ENCODE peak calls at places on chromosomes 12 and 14, in eight cellular contexts. S, A, I, K, D, T, L and J are unnamed samples.

GRCh38 chr12:125685885-125686284 is 620.6 kb downstream of the AACS start:
- DNase-seq in K (no peak), A (no peak), T (no peak), S (no peak), L (no peak), I (no peak), D (no peak), J (no peak)

GRCh38 chr12:569803-570236 is 93.4 kb downstream of the NINJ2 start:
- DNase-seq in L (peak), A (peak), S (peak), D (peak), I (peak), K (peak), T (peak), J (peak)

GRCh38 chr12:40203060-40203430 is 21.8 kb upstream of the LRRK2 start:
- DNase-seq in A (no peak), D (no peak), I (no peak), K (no peak), L (no peak), T (no peak), S (no peak), J (no peak)

GRCh38 chr12:62472472-62472871 is 5.8 kb downstream of the MON2 start:
- DNase-seq in A (no peak), I (no peak), K (no peak), T (no peak), D (no peak), L (no peak), S (no peak), J (no peak)

GRCh38 chr14:102891556-102891955 is 30.9 kb upstream of the AMN start:
- DNase-seq in I (no peak), L (no peak), T (no peak), D (no peak), S (no peak), A (no peak), K (no peak), J (no peak)

GRCh38 chr12:76158518-76159321 is 74.2 kb upstream of the NAP1L1 start:
- DNase-seq in T (peak), A (peak), S (peak), D (peak), K (no peak), I (peak), L (no peak), J (peak)

GRCh38 chr12:8605057-8605456 is 7.6 kb downstream of the AICDA start:
- DNase-seq in A (no peak), L (no peak), D (no peak), I (no peak), S (no peak), T (no peak), K (no peak), J (no peak)

GRCh38 chr12:30330565-30330964 is 365.1 kb downstream of the IPO8 start:
- DNase-seq in I (no peak), T (no peak), A (no peak), K (no peak), D (no peak), L (no peak), S (no peak), J (no peak)

GRCh38 chr12:131139363-131140068 is 185.8 kb downstream of the ADGRD1 start:
- DNase-seq in L (no peak), S (no peak), D (no peak), I (no peak), K (no peak), T (no peak), A (no peak), J (no peak)

GRCh38 chr12:6452908-6453630 is 1.2 kb downstream of the TAPBPL start:
- DNase-seq in L (no peak), D (no peak), A (no peak), I (peak), K (peak), S (no peak), T (no peak), J (no peak)

GRCh38 chr12:112183591-112184021 is 58.2 kb downstream of the TRAFD1 start:
- DNase-seq in I (no peak), S (no peak), T (no peak), A (peak), D (no peak), K (no peak), L (no peak), J (no peak)

GRCh38 chr12:32895688-32896437 is 714 bp downstream of the PKP2 start:
- DNase-seq in T (no peak), A (peak), D (no peak), K (peak), S (no peak), L (no peak), I (no peak), J (no peak)

GRCh38 chr14:90274019-90274418 is 17.7 kb downstream of the PSMC1 start:
- DNase-seq in I (no peak), A (no peak), T (no peak), K (no peak), L (no peak), D (no peak), S (peak), J (no peak)

GRCh38 chr14:22300646-22301045 is 288.4 kb downstream of the DAD1 start:
- DNase-seq in L (no peak), T (no peak), K (no peak), I (no peak), D (no peak), A (no peak), S (no peak), J (no peak)

GRCh38 chr14:76768201-76768656 is 7.0 kb downstream of the VASH1 start:
- DNase-seq in I (peak), T (peak), K (peak), A (no peak), L (peak), D (peak), S (no peak), J (no peak)

GRCh38 chr14:49946320-49947141 is 53.6 kb downstream of the ARF6 start:
- DNase-seq in K (no peak), L (no peak), I (no peak), A (peak), S (peak), T (no peak), D (peak), J (no peak)

GRCh38 chr14:100703574-100704220 is 23.0 kb upstream of the DLK1 start:
- DNase-seq in D (no peak), L (peak), I (no peak), S (no peak), T (no peak), A (no peak), K (no peak), J (no peak)

GRCh38 chr12:43736921-43737440 is 21.6 kb downstream of the PUS7L start:
- DNase-seq in D (no peak), A (no peak), T (no peak), I (no peak), K (no peak), L (no peak), S (no peak), J (no peak)

GRCh38 chr14:54366726-54367707 is 29.8 kb upstream of the CDKN3 start:
- DNase-seq in T (peak), L (peak), D (no peak), I (no peak), A (peak), S (peak), K (no peak), J (no peak)

GRCh38 chr14:56059054-56059453 is 59.2 kb upstream of the PELI2 start:
- DNase-seq in I (no peak), A (no peak), K (no peak), D (no peak), T (no peak), L (no peak), S (no peak), J (no peak)

GRCh38 chr12:62588916-62589315 is 122.3 kb downstream of the MON2 start:
- DNase-seq in K (no peak), I (no peak), L (no peak), S (peak), A (no peak), T (no peak), D (no peak), J (no peak)

GRCh38 chr14:32472512-32473472 is 143.7 kb downstream of the AKAP6 start:
- DNase-seq in I (no peak), S (peak), L (peak), K (peak), A (peak), T (peak), D (no peak), J (no peak)

GRCh38 chr12:24409868-24410267 is 460.4 kb upstream of the SOX5 start:
- DNase-seq in A (no peak), S (no peak), D (no peak), K (no peak), L (no peak), T (no peak), I (no peak), J (no peak)

GRCh38 chr12:119328111-119328510 is 6.4 kb upstream of the CCDC60 start:
- DNase-seq in K (no peak), L (no peak), D (no peak), S (peak), A (no peak), I (no peak), T (no peak), J (no peak)

GRCh38 chr14:99239661-99240092 is 32.3 kb downstream of the BCL11B start:
- DNase-seq in S (no peak), D (no peak), A (peak), T (no peak), L (no peak), I (no peak), K (no peak), J (no peak)

GRCh38 chr14:31990959-31991541 is 86.1 kb upstream of the ARHGAP5 start:
- DNase-seq in T (no peak), L (no peak), I (no peak), A (peak), S (no peak), K (no peak), D (no peak), J (no peak)

GRCh38 chr14:31864937-31865855 is 211.9 kb upstream of the ARHGAP5 start:
- DNase-seq in D (no peak), S (no peak), K (no peak), L (no peak), T (no peak), A (peak), I (no peak), J (no peak)

GRCh38 chr12:121826318-121826954 is 22.6 kb downstream of the SETD1B start:
- DNase-seq in D (no peak), I (no peak), A (no peak), L (no peak), T (no peak), S (no peak), K (no peak), J (no peak)

GRCh38 chr12:50192241-50192640 is 25.1 kb upstream of the CERS5 start:
- DNase-seq in A (no peak), T (no peak), S (no peak), L (no peak), D (no peak), I (no peak), K (no peak), J (no peak)

GRCh38 chr12:131825146-131825892 is 2.9 kb upstream of the MMP17 start:
- DNase-seq in T (no peak), L (no peak), A (no peak), S (no peak), I (no peak), D (no peak), K (no peak), J (no peak)

GRCh38 chr12:64461634-64462414 is 9.9 kb downstream of the TBK1 start:
- DNase-seq in T (no peak), L (no peak), K (no peak), D (no peak), A (peak), I (no peak), S (no peak), J (no peak)

GRCh38 chr12:49555631-49556390 is 12.1 kb downstream of the MCRS1 start:
- DNase-seq in D (no peak), K (no peak), S (no peak), A (no peak), I (no peak), T (no peak), L (no peak), J (no peak)

GRCh38 chr12:47757840-47758583 is 668 bp downstream of the RAPGEF3 start:
- DNase-seq in S (no peak), I (no peak), D (no peak), T (peak), L (no peak), K (no peak), A (no peak), J (no peak)
- H3K27ac ChIP-seq in S (peak), I (peak), D (no peak), T (peak), L (peak), K (peak), A (no peak), J (no peak)

DNA sequence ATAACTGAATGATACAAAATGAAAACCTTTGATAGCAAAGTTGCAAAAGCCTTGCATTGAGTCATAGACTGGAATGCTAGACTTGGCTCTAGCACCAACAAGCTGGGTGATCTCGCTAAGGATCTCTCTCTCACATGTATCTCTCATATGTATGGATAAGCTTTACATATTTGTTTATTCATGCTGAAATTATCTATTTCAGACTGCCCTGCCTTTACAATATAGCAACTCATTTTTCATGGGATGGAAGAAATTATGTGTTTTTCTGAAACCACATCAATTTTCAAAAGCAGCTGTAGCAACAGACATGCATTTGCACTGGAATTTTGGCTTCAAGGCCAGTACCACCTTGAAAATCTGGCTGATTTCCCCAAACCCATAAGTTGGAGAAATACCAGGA is 11.4 kb downstream of the RERG start:
- DNase-seq in I (no peak), A (peak), K (no peak), T (no peak), L (no peak), S (peak), D (no peak), J (no peak)
- H3K27ac ChIP-seq in I (peak), A (no peak), K (peak), T (no peak), L (peak), S (peak), D (no peak), J (no peak)

GRCh38 chr14:69860221-69860620 is 19.0 kb upstream of the SMOC1 start:
- DNase-seq in K (no peak), I (no peak), A (no peak), L (no peak), S (no peak), D (no peak), T (no peak), J (no peak)
- H3K27ac ChIP-seq in K (no peak), I (no peak), A (no peak), L (no peak), S (no peak), D (no peak), T (no peak), J (no peak)

GRCh38 chr12:68482660-68483059 is 128.0 kb upstream of the RAP1B start:
- DNase-seq in T (no peak), A (peak), D (no peak), L (no peak), I (no peak), S (no peak), K (no peak), J (no peak)
- H3K27ac ChIP-seq in T (no peak), A (peak), D (no peak), L (no peak), I (no peak), S (no peak), K (peak), J (no peak)

GRCh38 chr14:68806526-68807147 is 13.8 kb upstream of the ZFP36L1 start:
- DNase-seq in L (peak), A (no peak), T (no peak), I (peak), K (no peak), D (no peak), S (no peak), J (no peak)
- H3K27ac ChIP-seq in L (peak), A (no peak), T (peak), I (peak), K (peak), D (no peak), S (peak), J (no peak)

GRCh38 chr14:52911904-52912303 is 38.9 kb downstream of the FERMT2 start:
- DNase-seq in L (no peak), S (no peak), T (no peak), A (no peak), I (no peak), K (no peak), D (no peak), J (no peak)
- H3K27ac ChIP-seq in L (no peak), S (no peak), T (no peak), A (no peak), I (peak), K (peak), D (no peak), J (no peak)

DNA sequence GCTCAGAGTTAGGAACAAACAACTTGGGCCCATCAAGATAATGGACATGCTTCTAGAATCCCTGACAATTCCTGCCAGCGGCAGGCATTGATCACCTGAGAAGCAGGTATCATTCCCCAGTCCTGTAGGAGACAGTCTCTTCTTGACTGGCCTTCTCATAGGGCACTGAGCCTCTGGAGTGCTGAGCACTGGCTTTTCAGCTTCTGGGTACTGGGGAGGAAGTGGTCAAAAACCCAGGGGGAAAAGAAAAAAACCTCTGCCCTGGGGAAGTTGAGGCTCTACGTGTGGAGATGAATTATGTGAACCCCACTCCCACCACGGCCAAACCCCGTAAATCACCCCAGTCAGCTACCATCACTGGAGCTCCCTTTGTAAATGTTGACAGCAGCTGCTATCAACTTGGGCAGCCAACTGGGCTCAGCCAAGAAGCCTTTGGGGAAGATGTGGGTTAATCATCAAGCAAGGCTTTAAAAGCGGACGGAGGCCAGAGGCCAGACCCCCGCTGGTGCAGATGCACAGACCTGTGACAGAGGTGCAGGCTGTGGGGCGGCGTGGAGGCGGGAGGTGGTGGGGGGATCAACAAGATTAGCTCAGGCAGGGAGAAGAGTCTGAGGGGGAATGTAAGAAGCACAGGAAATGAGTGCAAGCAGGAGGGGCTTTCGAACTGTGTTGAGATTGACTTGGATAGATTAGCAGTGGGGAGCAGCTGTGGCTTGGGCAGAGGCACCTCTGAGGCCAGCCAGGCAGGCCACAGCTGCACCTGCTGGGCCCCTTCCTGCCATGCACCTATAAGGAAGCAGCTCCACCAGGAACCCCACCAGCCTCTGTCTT is 105.4 kb upstream of the HIF1A start:
- DNase-seq in L (no peak), K (no peak), A (no peak), S (no peak), I (no peak), T (no peak), D (no peak), J (no peak)
- H3K27ac ChIP-seq in L (no peak), K (no peak), A (no peak), S (no peak), I (no peak), T (no peak), D (no peak), J (no peak)

GRCh38 chr12:13817131-13817530 is 164.3 kb downstream of the GRIN2B start:
- DNase-seq in L (no peak), D (no peak), T (no peak), S (peak), I (peak), A (no peak), K (no peak), J (no peak)
- H3K27ac ChIP-seq in L (no peak), D (no peak), T (no peak), S (no peak), I (no peak), A (no peak), K (no peak), J (no peak)

GRCh38 chr12:79773896-79774295 is 83.1 kb upstream of the PAWR start:
- DNase-seq in D (no peak), K (no peak), L (no peak), A (no peak), S (no peak), T (no peak), I (no peak), J (no peak)

GRCh38 chr12:79778802-79779201 is 88.0 kb upstream of the PAWR start:
- DNase-seq in T (no peak), S (no peak), A (no peak), L (no peak), D (no peak), I (no peak), K (no peak), J (no peak)

GRCh38 chr12:79775355-79776073 is 84.8 kb upstream of the PAWR start:
- DNase-seq in L (no peak), T (no peak), K (no peak), A (no peak), S (no peak), I (no peak), D (no peak), J (no peak)

DNA sequence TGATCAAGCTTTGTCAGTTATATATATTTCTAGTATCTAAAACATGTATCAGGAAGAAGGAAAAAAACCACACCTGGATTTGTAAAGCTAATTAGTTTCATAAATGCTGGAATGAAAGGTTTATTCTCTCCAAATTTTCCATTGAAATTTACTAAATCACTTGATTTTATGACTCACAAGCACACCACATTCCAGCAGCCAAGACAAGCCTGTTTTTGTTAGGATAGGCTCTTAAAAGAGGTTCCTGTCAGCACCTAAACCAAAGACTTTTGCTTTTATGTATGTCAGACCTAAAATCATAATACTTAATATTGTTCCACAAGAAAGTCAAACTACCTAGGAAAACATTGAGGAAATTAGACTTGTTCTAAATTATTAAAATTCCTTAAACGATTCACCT is 85.3 kb upstream of the PAWR start:
- DNase-seq in K (no peak), D (no peak), A (peak), L (no peak), T (no peak), I (no peak), S (no peak), J (no peak)
- H3K27ac ChIP-seq in K (peak), D (no peak), A (peak), L (no peak), T (no peak), I (peak), S (no peak), J (no peak)